ENCODE peak calls at places on chromosomes 13 and 19, in five cellular contexts. D, Q, W, F and Y are unnamed samples.

GRCh38 chr13:113442354-113442984 is 10.8 kb downstream of the ADPRHL1 start:
- DNase-seq in Q (no peak), F (no peak), W (no peak), D (no peak), Y (no peak)

GRCh38 chr19:10805075-10805757 is 30.8 kb downstream of the TMED1 start:
- DNase-seq in D (no peak), F (no peak), W (no peak), Q (no peak), Y (no peak)

GRCh38 chr13:95494082-95494681 is 58.3 kb upstream of the CLDN10 start:
- DNase-seq in F (peak), D (peak), Q (peak), W (peak), Y (peak)

GRCh38 chr13:36130542-36131214 is 504 bp downstream of the DCLK1 start:
- DNase-seq in W (no peak), D (no peak), Q (peak), F (no peak), Y (peak)

GRCh38 chr19:14267224-14267741 is 61.3 kb upstream of the ADGRL1 start:
- DNase-seq in Q (no peak), F (no peak), D (no peak), W (no peak), Y (no peak)

GRCh38 chr19:35040826-35041547 is 534 bp upstream of the HPN start:
- DNase-seq in Q (peak), W (no peak), D (no peak), F (no peak), Y (no peak)

GRCh38 chr19:11446652-11447301 is 11.3 kb downstream of the PRKCSH start:
- DNase-seq in D (no peak), Q (peak), F (no peak), W (no peak), Y (peak)

GRCh38 chr19:43562211-43562697 is 13.1 kb downstream of the XRCC1 start:
- DNase-seq in F (no peak), Q (no peak), W (no peak), D (no peak), Y (no peak)

DNA sequence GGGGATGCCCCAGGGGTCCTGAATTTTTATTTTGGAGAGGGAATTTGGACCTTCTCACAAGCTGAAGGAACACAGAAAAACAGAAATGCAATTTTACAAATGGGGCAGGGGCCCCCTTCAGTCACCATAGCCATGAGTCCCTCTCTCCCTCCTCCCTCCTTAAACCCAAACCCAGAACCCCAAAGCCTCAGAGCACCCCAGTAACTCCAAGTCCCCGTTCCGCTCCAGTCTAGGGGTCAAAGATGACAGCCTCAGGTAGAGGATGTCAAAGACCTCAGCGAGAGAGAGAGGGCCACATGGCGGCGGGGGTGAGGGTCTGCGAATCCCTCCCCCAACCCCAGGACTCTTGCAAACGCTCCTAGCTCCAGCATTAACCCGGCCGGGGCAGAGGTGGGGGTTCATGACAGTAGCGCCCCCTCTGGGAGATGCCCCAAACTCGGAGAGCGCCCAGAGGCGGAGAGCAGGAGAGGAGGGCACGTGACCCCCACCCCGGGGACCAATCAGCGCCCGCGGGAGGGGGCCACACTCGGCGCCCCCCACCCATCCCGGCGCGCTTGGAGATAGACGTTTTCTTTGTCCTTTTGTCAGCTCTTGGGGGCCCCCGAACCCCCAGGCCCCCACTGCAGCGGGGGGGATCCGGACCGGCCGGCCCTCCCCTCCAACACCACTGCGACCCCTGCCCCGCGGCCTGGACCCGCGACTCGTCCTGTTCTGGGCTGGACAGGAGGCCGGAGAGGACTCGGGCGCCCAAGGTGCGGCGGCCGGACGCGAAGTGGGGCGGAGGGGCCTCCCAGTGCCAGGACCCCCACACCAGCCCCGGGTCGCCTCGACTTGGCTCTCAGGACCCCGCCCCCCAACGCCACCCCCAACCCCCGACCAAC is 20.8 kb upstream of the SEMA6B start:
- DNase-seq in D (no peak), Q (peak), W (no peak), F (no peak), Y (no peak)
- TF ChIP-seq CTCF in D (no peak), Q (peak), W (no peak), F (no peak), Y (peak)

GRCh38 chr19:55088543-55089265 is 13.0 kb downstream of the EPS8L1 start:
- DNase-seq in F (peak), D (peak), Q (peak), W (no peak), Y (peak)

GRCh38 chr19:55089279-55089944 is 13.7 kb downstream of the EPS8L1 start:
- DNase-seq in Q (no peak), W (no peak), D (no peak), F (peak), Y (no peak)

GRCh38 chr19:55087542-55087935 is 11.9 kb downstream of the EPS8L1 start:
- DNase-seq in Q (no peak), D (peak), W (peak), F (no peak), Y (no peak)

GRCh38 chr19:55086730-55087541 is 11.3 kb downstream of the EPS8L1 start:
- DNase-seq in F (peak), D (peak), Q (peak), W (peak), Y (peak)

GRCh38 chr19:55088021-55088451 is 12.4 kb downstream of the EPS8L1 start:
- DNase-seq in W (no peak), D (no peak), F (no peak), Q (no peak), Y (no peak)
- H3K4me3 ChIP-seq in W (peak), D (no peak), F (no peak), Q (no peak), Y (no peak)

GRCh38 chr19:40225440-40226305 is 816 bp downstream of the CCNP start:
- DNase-seq in D (no peak), Q (no peak), W (no peak), F (no peak), Y (no peak)
- TF ChIP-seq EZH2 in D (no peak), Q (no peak), W (no peak), F (no peak), Y (no peak)

DNA sequence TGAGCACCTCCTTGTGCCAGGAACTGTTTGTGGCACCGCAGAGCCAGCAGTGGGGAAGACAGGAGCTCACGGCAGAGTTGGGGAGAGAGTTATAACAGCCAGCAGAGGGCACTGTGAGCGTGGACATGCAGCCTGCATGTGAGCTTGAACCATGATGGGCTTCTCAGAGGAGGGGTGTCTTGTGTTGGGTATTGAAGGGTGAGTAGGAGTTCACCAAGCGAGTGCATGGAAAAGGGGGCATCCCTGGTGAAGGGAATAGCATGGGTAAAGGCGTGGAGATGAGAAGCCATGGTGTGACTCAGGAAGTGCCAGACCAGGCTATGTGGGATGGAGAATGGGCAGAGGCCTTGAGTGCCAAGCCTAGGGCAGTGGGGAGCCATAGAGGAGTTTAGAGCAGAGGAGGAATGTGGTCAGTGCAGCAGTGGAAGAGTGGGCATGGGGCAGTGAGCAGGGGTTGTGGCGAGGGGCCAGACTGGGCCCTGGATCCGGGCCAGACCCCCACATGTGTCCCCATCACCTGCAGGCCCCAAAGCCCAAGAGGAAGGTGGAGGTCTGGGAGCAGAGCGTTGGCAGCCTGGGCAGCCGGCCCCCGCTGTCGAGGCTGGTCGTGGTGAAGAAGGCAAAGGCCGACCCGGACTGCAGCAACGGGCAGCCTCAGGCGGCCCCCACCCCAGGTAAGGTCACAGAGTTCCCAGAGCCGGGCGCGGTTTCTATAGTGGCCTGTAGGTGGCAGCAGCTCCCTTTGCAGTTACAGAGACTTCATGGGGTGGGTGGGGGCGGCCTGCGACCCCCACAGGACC is 11.8 kb upstream of the SHD start:
- DNase-seq in D (peak), F (peak), Q (peak), W (no peak), Y (peak)
- TF ChIP-seq CTCF in D (peak), F (peak), Q (peak), W (peak), Y (peak)

GRCh38 chr19:56671613-56671994 is at the start of gene ZNF835:
- DNase-seq in W (no peak), Q (no peak), F (no peak), D (peak), Y (peak)
- H3K4me3 ChIP-seq in W (peak), Q (no peak), F (no peak), D (peak), Y (peak)

GRCh38 chr13:70407486-70407885 is 299.2 kb upstream of the KLHL1 start:
- DNase-seq in Q (no peak), D (peak), F (no peak), W (no peak), Y (no peak)
- TF ChIP-seq EZH2 in Q (no peak), D (no peak), F (no peak), W (no peak), Y (no peak)